ENCODE peak calls at places on chromosome 14, in seven cellular contexts. R, V, H, K, F, G and Y are unnamed samples.

GRCh38 chr14:33393895-33394405 is 455.3 kb downstream of the NPAS3 start:
- DNase-seq in H (no peak), F (no peak), R (no peak), G (no peak), K (no peak), V (no peak), Y (no peak)

GRCh38 chr14:74135386-74135785 is 50.6 kb downstream of the LIN52 start:
- DNase-seq in G (no peak), K (no peak), F (no peak), H (no peak), V (no peak), R (no peak), Y (no peak)

GRCh38 chr14:31025335-31026075 is at the start of gene AP4S1:
- DNase-seq in H (peak; percentile 65), V (no peak), K (peak; percentile 37), G (peak; percentile 57), R (no peak), F (peak; percentile 82), Y (peak; percentile 48)

GRCh38 chr14:58690801-58691516 is 53.2 kb downstream of the DACT1 start:
- DNase-seq in V (no peak), H (no peak), G (no peak), K (no peak), R (no peak), F (peak; percentile 29), Y (no peak)

GRCh38 chr14:68756071-68756481 is 36.8 kb downstream of the ZFP36L1 start:
- DNase-seq in G (no peak), V (no peak), K (no peak), F (no peak), H (peak; percentile 65), R (no peak), Y (no peak)

GRCh38 chr14:68784298-68784910 is 8.5 kb downstream of the ZFP36L1 start:
- DNase-seq in V (no peak), R (no peak), K (no peak), H (no peak), F (peak; percentile 49), G (peak; percentile 99), Y (no peak)

GRCh38 chr14:77589099-77589498 is 27.3 kb downstream of the SPTLC2 start:
- DNase-seq in H (no peak), K (no peak), R (no peak), G (no peak), F (no peak), V (no peak), Y (no peak)

GRCh38 chr14:36105401-36105800 is 71.1 kb downstream of the PTCSC3 start:
- DNase-seq in G (peak; percentile 21), F (peak; percentile 53), R (peak; percentile 40), H (no peak), K (peak; percentile 6), V (no peak), Y (peak; percentile 42)

GRCh38 chr14:91367173-91368171 is 50.1 kb downstream of the CCDC88C start:
- DNase-seq in F (no peak), V (peak; percentile 82), H (no peak), G (no peak), K (no peak), R (no peak), Y (peak; percentile 74)

GRCh38 chr14:51666070-51666469 is 14.4 kb downstream of the FRMD6 start:
- DNase-seq in H (no peak), F (no peak), R (no peak), V (no peak), K (no peak), G (no peak), Y (no peak)

GRCh38 chr14:67908061-67908767 is 88.6 kb downstream of the RAD51B start:
- DNase-seq in G (no peak), V (no peak), R (no peak), K (no peak), H (no peak), F (no peak), Y (no peak)

GRCh38 chr14:26794731-26795130 is 196.9 kb upstream of the NOVA1 start:
- DNase-seq in K (no peak), R (no peak), V (no peak), F (no peak), G (no peak), H (no peak), Y (no peak)

DNA sequence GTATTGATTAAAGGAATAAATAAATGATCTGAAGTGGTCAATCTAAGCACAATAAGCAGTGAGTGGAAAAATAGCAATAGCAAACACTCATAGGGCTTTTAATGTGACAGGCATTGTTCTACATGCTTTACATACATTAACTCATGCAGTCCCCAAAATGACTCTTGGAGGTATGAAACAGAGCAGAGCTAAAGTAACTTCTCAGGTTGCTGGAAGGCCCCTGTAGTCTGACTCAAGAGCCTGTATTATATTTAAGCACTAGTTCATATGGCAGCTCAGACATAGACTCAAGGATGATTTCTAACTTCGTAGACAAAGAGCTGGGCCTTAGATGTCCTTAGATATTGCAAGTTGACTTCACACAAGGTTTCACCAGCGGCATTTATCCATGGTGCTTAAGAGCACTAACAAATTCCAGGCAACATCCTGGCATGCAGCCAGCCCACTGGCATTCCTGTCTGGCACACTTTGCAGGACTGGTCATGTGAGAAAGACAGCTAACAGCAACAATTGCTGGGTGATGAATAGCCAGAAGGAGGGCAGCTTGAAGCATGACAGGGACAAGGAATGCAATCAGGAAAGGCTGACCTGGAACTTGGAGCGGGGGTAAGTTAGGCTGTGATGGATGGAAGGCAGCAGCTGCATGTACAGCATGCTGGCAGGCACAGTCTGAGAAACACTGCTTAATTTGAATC is 22.9 kb upstream of the KTN1 start:
- DNase-seq in G (peak; percentile 34), K (no peak), R (peak; percentile 38), F (no peak), V (no peak), H (peak; percentile 66), Y (peak; percentile 65)
- TF ChIP-seq JUND in G (no peak), K (no peak), R (no peak), F (no peak), V (no peak), H (peak; percentile 92), Y (no peak)

GRCh38 chr14:71651228-71651627 is 281.0 kb upstream of the RGS6 start:
- DNase-seq in G (no peak), K (no peak), H (no peak), V (no peak), F (no peak), R (no peak), Y (no peak)
- TF ChIP-seq JUND in G (no peak), K (no peak), H (peak; percentile 33), V (no peak), F (no peak), R (no peak), Y (no peak)

DNA sequence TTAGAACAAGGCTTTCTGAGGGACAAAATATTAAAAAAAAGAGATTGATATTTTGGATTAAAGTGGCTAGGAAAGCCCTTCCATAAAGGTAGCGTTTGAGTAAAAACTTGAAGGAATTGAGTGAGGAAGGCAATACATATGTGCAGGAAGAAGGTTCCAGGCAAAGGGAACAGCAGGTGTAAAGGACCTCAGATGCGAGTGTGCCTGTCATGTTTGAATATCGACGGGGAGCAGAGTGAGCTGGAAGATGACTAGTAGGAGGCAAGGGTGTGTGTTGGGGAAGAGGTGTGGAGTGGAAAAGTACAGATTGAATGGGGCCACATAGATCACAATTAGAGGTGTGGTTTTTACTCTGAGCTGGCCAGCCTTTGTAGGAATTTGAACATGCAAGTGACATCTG is 14.9 kb upstream of the FBXO33 start:
- DNase-seq in F (no peak), R (no peak), K (no peak), G (no peak), H (no peak), V (no peak), Y (no peak)
- TF ChIP-seq JUND in F (no peak), R (no peak), K (no peak), G (no peak), H (no peak), V (no peak), Y (no peak)

DNA sequence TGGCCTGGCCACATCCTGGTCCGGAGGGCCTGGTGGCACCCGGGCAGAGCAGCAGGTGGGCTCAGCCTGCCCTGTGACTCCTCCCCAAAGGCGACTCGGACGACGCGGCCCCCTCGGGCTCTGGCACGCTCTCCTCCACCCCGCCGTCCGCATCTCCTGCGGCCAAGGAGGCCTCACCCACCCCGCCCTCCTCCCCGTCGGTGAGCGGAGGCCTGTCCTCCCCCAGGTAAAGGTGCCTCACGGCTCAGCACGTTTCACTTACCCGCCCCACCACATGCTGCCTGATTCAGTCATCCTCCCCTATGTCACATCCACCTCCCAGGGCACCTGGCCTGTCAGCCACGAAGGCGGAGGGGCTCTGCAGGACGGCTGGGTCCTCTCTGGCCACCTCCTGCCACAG is 6.8 kb upstream of the TEX22 start:
- DNase-seq in H (no peak), K (no peak), R (no peak), V (no peak), G (no peak), F (no peak), Y (no peak)
- TF ChIP-seq JUND in H (no peak), K (no peak), R (no peak), V (no peak), G (no peak), F (no peak), Y (no peak)

DNA sequence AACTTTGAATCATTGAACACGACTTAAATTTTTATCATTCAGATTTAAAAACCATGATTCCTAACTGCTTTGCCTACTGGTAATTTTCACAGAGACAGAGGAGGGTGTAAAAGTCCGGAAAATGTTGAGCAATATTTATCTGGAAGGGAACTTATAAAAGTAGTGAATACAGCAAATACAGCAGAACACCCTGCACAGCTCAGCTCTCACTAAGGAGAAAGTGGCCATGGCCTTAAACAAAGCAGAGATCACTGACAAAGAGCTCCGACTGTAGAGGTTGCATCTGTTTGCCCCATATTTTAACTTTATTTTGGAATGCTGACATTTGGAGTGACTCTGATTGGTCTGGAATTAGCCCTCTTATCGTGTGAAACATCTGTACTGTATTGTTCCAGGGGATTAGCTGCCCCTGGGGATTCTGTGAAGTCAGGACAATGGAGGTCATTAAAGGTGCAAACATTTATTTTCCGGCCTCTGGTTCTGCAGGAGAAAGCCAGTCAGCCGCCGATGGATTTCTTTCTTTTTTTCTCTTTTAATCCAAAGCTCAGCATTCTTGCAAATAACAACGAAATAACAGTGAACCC is 1275.6 kb upstream of the FLRT2 start:
- DNase-seq in G (no peak), H (no peak), V (no peak), K (no peak), R (no peak), F (no peak), Y (peak; percentile 19)
- TF ChIP-seq JUND in G (no peak), H (no peak), V (no peak), K (no peak), R (no peak), F (no peak), Y (no peak)

DNA sequence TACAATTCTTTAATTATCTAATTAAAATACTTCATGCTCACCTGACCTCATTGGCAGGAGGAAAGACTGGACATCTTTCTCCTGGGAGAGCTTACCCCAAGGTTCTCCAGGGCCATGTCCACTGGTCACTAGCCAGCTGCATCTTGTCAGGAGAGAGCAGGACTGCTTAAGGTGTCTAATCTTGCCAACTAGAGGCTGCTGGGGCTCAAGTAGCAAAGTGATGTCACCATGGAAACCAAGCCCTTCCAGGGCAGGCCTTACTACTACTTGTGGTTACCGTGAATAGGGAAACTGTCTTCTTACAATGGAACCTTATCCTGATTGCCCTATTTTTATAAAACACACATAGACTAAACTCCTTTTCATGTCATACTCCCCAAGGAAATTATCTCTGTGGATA is 376.4 kb downstream of the SNAPC1 start:
- DNase-seq in H (no peak), K (no peak), R (no peak), G (no peak), V (no peak), F (no peak), Y (no peak)
- TF ChIP-seq JUND in H (no peak), K (no peak), R (no peak), G (no peak), V (no peak), F (no peak), Y (no peak)